ENCODE peak calls at places on chromosomes 16 and 17, in five cellular contexts. C, Y, E, F and H are unnamed samples.

GRCh38 chr17:64095144-64095882 is 34.6 kb downstream of the ERN1 start:
- DNase-seq in F (no peak), Y (no peak), E (no peak), C (no peak), H (no peak)

GRCh38 chr17:66230918-66231543 is 1.8 kb upstream of the APOH start:
- DNase-seq in E (no peak), Y (no peak), C (no peak), F (no peak), H (no peak)

GRCh38 chr17:27819171-27819544 is 18.8 kb upstream of the NOS2 start:
- DNase-seq in E (no peak), F (no peak), Y (no peak), C (no peak), H (no peak)

GRCh38 chr17:6523330-6523729 is 33.0 kb downstream of the PITPNM3 start:
- DNase-seq in E (no peak), Y (no peak), C (no peak), F (no peak), H (no peak)

GRCh38 chr17:81181811-81182185 is 15.8 kb upstream of the AATK start:
- DNase-seq in E (no peak), C (no peak), F (no peak), Y (no peak), H (no peak)

GRCh38 chr16:20620003-20620402 is 43.8 kb upstream of the ACSM2B start:
- DNase-seq in E (no peak), Y (no peak), C (no peak), F (no peak), H (no peak)

GRCh38 chr16:64841071-64841470 is 280.8 kb downstream of the CDH11 start:
- DNase-seq in F (no peak), C (no peak), E (no peak), Y (no peak), H (no peak)

GRCh38 chr16:65071371-65072311 is 50.2 kb downstream of the CDH11 start:
- DNase-seq in C (no peak), F (no peak), Y (no peak), E (no peak), H (no peak)

GRCh38 chr17:2094891-2095535 is 40.1 kb downstream of the HIC1 start:
- DNase-seq in Y (no peak), F (no peak), C (no peak), E (no peak), H (no peak)

GRCh38 chr17:78839762-78840529 is 668 bp downstream of the USP36 start:
- DNase-seq in Y (peak), F (no peak), E (peak), C (no peak), H (peak)

GRCh38 chr17:4772235-4772613 is 538 bp downstream of the TM4SF5 start:
- DNase-seq in Y (no peak), C (no peak), F (no peak), E (no peak), H (no peak)

GRCh38 chr16:57634171-57634570 is 5.7 kb downstream of the ADGRG1 start:
- DNase-seq in C (no peak), Y (no peak), F (no peak), E (no peak), H (no peak)

GRCh38 chr16:15435216-15435864 is 952 bp downstream of the BMERB1 start:
- DNase-seq in C (no peak), E (no peak), Y (no peak), F (peak), H (no peak)

GRCh38 chr16:46922239-46922638 is 38.1 kb downstream of the GPT2 start:
- DNase-seq in C (no peak), F (no peak), E (no peak), Y (no peak), H (no peak)

GRCh38 chr16:17336501-17336900 is 134.3 kb downstream of the XYLT1 start:
- DNase-seq in C (no peak), F (no peak), Y (no peak), E (no peak), H (no peak)

GRCh38 chr17:46832945-46833839 is 14.7 kb upstream of the WNT3 start:
- DNase-seq in F (no peak), Y (no peak), C (peak), E (no peak), H (no peak)

GRCh38 chr17:69913241-69914015 is 161.6 kb upstream of the KCNJ16 start:
- DNase-seq in C (no peak), F (no peak), E (no peak), Y (no peak), H (no peak)

GRCh38 chr16:67104061-67104460 is 5.7 kb upstream of the PHAF1 start:
- DNase-seq in C (no peak), Y (no peak), E (no peak), F (peak), H (no peak)

GRCh38 chr17:28728364-28729200 is at the start of gene NEK8:
- DNase-seq in F (peak), C (peak), E (peak), Y (peak), H (peak)

GRCh38 chr16:934178-934577 is 36.6 kb downstream of the LMF1 start:
- DNase-seq in Y (no peak), E (no peak), C (no peak), F (no peak), H (no peak)

GRCh38 chr17:14091367-14091766 is 22.1 kb downstream of the COX10 start:
- DNase-seq in Y (no peak), C (no peak), F (no peak), E (no peak), H (no peak)

GRCh38 chr17:72118588-72119279 is 2.1 kb upstream of the SOX9 start:
- DNase-seq in E (peak), Y (no peak), C (no peak), F (peak), H (peak)

GRCh38 chr16:4135537-4135936 is 19.3 kb upstream of the ADCY9 start:
- DNase-seq in F (no peak), C (no peak), Y (no peak), E (no peak), H (no peak)

GRCh38 chr17:78736526-78737079 is 45.5 kb downstream of the CYTH1 start:
- DNase-seq in E (peak), C (no peak), F (no peak), Y (peak), H (peak)

GRCh38 chr17:60277258-60277657 is 114.7 kb downstream of the USP32 start:
- DNase-seq in C (no peak), Y (no peak), F (no peak), E (no peak), H (no peak)

GRCh38 chr16:75632857-75633256 is 9.8 kb upstream of the ADAT1 start:
- DNase-seq in C (no peak), E (no peak), Y (no peak), F (no peak), H (no peak)

GRCh38 chr17:44024271-44024663 is 9.5 kb upstream of the TMEM101 start:
- DNase-seq in C (no peak), F (no peak), E (no peak), Y (no peak), H (no peak)

GRCh38 chr16:56684926-56685590 is 2.8 kb downstream of the MT1X start:
- DNase-seq in F (no peak), Y (no peak), E (no peak), C (no peak), H (no peak)

GRCh38 chr16:50274771-50275415 is 8.5 kb downstream of the ADCY7 start:
- DNase-seq in E (no peak), F (no peak), Y (no peak), C (no peak), H (no peak)

GRCh38 chr16:29154676-29155121 is 169.8 kb downstream of the LAT start:
- DNase-seq in Y (no peak), E (peak), F (no peak), C (no peak), H (no peak)

GRCh38 chr17:76381633-76382304 is 2.6 kb upstream of the SPHK1 start:
- DNase-seq in C (no peak), Y (no peak), E (no peak), F (peak), H (no peak)

GRCh38 chr17:79814966-79815835 is 18.3 kb upstream of the CBX8 start:
- DNase-seq in C (no peak), Y (no peak), F (no peak), E (no peak), H (no peak)